ENCODE peak calls at places on chromosomes 5 and 9, in eight cellular contexts. X is GM23338, K is spleen, L is endothelial cell of umbilical vein, C is HCT116, B is HepG2, W is prostate gland, M is H1. H is an unnamed sample. For H3K4me1, the result is how much of the 10 kb centered on the place peaks cover.

GRCh38 chr5:174187481-174187880 is 142.0 kb downstream of the NSG2 start:
- DNase-seq in X (no peak), K (no peak), L (no peak), C (no peak), B (no peak), W (no peak), M (no peak), H (no peak)

GRCh38 chr5:13972029-13972428 is 27.5 kb upstream of the DNAH5 start:
- DNase-seq in X (no peak), K (no peak), L (no peak), C (no peak), B (no peak), W (no peak), M (no peak), H (no peak)

GRCh38 chr5:59169768-59170150 is 586.9 kb downstream of the RAB3C start:
- DNase-seq in X (no peak), K (no peak), L (no peak), C (no peak), B (no peak), W (no peak), M (no peak), H (no peak)

GRCh38 chr9:107389617-107390071 is 99.9 kb downstream of the KLF4 start:
- DNase-seq in X (no peak), K (no peak), L (no peak), C (no peak), B (peak), W (peak), M (no peak), H (peak)

GRCh38 chr9:106486685-106487084 is 376.3 kb upstream of the ZNF462 start:
- DNase-seq in X (no peak), K (no peak), L (no peak), C (no peak), B (no peak), W (no peak), M (no peak), H (no peak)

GRCh38 chr9:18756712-18757125 is 276.3 kb downstream of the SAXO1 start:
- DNase-seq in X (no peak), K (no peak), L (peak), C (no peak), B (peak), W (no peak), M (no peak), H (no peak)

GRCh38 chr5:160692272-160692671 is 159.7 kb downstream of the ATP10B start:
- DNase-seq in X (no peak), K (no peak), L (no peak), C (no peak), B (no peak), W (no peak), M (no peak), H (no peak)

GRCh38 chr5:1246711-1247431 is 21.7 kb downstream of the SLC6A18 start:
- DNase-seq in X (peak), K (no peak), L (peak), C (no peak), B (peak), W (no peak), M (peak), H (no peak)

GRCh38 chr9:100591639-100592412 is 13.9 kb downstream of the CAVIN4 start:
- DNase-seq in X (no peak), K (no peak), L (no peak), C (no peak), B (no peak), W (no peak), M (no peak), H (no peak)

GRCh38 chr5:6660704-6661103 is 27.5 kb downstream of the SRD5A1 start:
- DNase-seq in X (no peak), K (no peak), L (no peak), C (no peak), B (no peak), W (no peak), M (no peak), H (no peak)

GRCh38 chr9:83935276-83935890 is 14.2 kb upstream of the KIF27 start:
- DNase-seq in X (peak), K (no peak), L (peak), C (no peak), B (no peak), W (peak), M (no peak), H (no peak)

GRCh38 chr5:11905209-11905608 is 963 bp upstream of the CTNND2 start:
- DNase-seq in X (peak), K (no peak), L (no peak), C (no peak), B (no peak), W (no peak), M (no peak), H (no peak)

DNA sequence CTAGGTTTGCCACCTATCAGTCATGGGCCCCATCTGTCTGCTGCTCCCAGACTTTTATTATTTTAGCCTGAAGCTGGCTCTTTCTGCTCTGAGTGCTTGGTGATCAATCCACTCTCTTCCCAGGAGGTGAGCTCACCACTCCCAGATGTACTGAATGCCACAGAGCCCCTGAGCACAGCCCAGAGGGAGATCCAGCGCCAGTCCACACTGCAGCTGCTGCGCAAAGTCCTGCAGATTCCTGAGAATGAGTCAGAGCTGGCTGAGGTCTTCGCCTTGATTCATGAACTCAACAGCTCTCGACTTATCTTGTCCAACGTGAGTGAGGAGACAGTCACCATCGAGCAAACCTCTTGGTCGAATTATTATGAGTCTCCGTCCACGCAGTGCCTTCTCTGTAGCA is 36.0 kb downstream of the HMGXB3 start:
- DNase-seq in X (no peak), K (no peak), L (no peak), C (no peak), B (no peak), W (no peak), M (no peak), H (no peak)
- TF ChIP-seq POLR2AphosphoS5 in X (no peak), K (no peak), L (no peak), C (no peak), B (no peak), W (no peak), M (no peak), H (no peak)

GRCh38 chr5:135085133-135085935 is 51.3 kb upstream of the PITX1 start:
- DNase-seq in X (no peak), K (peak), L (no peak), C (peak), B (no peak), W (no peak), M (no peak), H (no peak)

GRCh38 chr5:135079282-135079681 is 45.3 kb upstream of the PITX1 start:
- DNase-seq in X (no peak), K (no peak), L (no peak), C (no peak), B (no peak), W (no peak), M (no peak), H (no peak)

GRCh38 chr5:135079760-135080159 is 45.7 kb upstream of the PITX1 start:
- DNase-seq in X (no peak), K (peak), L (no peak), C (no peak), B (no peak), W (no peak), M (no peak), H (no peak)

GRCh38 chr5:135076801-135077200 is 42.8 kb upstream of the PITX1 start:
- DNase-seq in X (no peak), K (peak), L (no peak), C (no peak), B (no peak), W (no peak), M (no peak), H (peak)

DNA sequence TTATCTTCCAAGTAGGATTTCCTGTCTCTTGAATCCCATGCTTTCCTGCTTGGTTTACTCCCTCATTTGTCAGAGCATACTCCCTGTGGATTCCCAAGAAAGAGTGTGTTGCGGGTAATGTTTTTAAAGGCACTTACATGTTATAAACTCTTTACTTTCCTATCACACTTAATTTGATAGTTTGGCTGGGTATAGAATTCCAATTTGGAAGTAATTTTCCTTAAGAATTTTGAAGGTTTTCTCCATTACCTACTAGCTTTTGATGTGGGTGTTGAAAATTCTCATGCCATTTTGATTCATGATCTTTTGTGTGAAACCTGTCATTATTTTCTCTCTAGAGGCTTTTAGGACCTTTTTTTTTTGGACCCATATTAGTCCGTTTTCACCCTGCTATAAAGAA is 47.2 kb upstream of the PITX1 start:
- DNase-seq in X (no peak), K (no peak), L (no peak), C (no peak), B (no peak), W (no peak), M (no peak), H (no peak)
- H3K4me1 ChIP-seq in X (under half), K (under half), L (under half), C (under half), B (under half), W (under half), M (under half), H (under half)

GRCh38 chr9:1702701-1703100 is 312.4 kb upstream of the SMARCA2 start:
- DNase-seq in X (no peak), K (no peak), L (no peak), C (no peak), B (no peak), W (no peak), M (no peak), H (no peak)

GRCh38 chr9:1712861-1713260 is 302.3 kb upstream of the SMARCA2 start:
- DNase-seq in X (no peak), K (no peak), L (no peak), C (no peak), B (no peak), W (no peak), M (no peak), H (no peak)

GRCh38 chr9:1708215-1708614 is 306.9 kb upstream of the SMARCA2 start:
- DNase-seq in X (no peak), K (no peak), L (no peak), C (no peak), B (no peak), W (no peak), M (no peak), H (no peak)

GRCh38 chr9:1709347-1709746 is 305.8 kb upstream of the SMARCA2 start:
- DNase-seq in X (peak), K (no peak), L (no peak), C (no peak), B (peak), W (peak), M (no peak), H (no peak)

GRCh38 chr9:1707291-1707690 is 307.9 kb upstream of the SMARCA2 start:
- DNase-seq in X (no peak), K (no peak), L (no peak), C (no peak), B (no peak), W (no peak), M (no peak), H (no peak)
- TF ChIP-seq POLR2AphosphoS5 in X (no peak), K (no peak), L (no peak), C (no peak), B (no peak), W (no peak), M (no peak), H (no peak)

DNA sequence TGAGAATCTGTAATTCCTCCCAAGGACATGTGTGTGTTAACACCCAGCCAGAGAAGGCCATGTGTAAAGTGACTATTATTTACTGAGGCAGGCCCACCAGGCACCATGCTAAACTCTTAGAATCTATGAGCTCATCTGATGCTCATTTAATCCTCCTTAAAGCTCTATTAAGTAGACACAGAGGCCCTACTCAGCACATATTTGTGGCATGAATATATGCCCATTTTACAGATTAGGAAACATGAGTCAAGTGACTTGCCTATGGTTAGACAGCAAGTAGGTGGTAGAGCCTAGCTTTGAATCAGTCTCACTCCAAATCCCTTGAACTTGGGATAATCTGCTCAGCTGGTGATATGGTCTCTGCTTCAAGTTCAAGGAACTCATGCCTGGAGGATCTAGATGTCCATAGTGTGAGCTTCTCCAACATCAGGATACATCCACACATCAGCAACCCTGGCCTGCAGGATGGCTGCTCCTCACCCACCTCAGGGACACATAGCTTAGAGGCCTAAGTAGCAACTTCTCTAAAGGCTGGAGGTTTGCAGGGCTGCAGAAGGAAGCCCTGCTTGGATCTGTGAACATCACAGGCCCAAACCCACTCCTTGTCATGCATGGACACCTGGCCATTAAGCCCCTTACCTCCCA is 205.6 kb downstream of the FSTL4 start:
- DNase-seq in X (no peak), K (no peak), L (no peak), C (no peak), B (no peak), W (no peak), M (peak), H (no peak)
- H3K4me1 ChIP-seq in X (under half), K (under half), L (under half), C (under half), B (under half), W (under half), M (under half), H (under half)

GRCh38 chr5:178207183-178207916 is 3.0 kb downstream of the HNRNPAB start:
- DNase-seq in X (no peak), K (peak), L (peak), C (no peak), B (peak), W (peak), M (no peak), H (peak)
- TF ChIP-seq POLR2AphosphoS5 in X (no peak), K (no peak), L (no peak), C (peak), B (no peak), W (peak), M (no peak), H (no peak)

DNA sequence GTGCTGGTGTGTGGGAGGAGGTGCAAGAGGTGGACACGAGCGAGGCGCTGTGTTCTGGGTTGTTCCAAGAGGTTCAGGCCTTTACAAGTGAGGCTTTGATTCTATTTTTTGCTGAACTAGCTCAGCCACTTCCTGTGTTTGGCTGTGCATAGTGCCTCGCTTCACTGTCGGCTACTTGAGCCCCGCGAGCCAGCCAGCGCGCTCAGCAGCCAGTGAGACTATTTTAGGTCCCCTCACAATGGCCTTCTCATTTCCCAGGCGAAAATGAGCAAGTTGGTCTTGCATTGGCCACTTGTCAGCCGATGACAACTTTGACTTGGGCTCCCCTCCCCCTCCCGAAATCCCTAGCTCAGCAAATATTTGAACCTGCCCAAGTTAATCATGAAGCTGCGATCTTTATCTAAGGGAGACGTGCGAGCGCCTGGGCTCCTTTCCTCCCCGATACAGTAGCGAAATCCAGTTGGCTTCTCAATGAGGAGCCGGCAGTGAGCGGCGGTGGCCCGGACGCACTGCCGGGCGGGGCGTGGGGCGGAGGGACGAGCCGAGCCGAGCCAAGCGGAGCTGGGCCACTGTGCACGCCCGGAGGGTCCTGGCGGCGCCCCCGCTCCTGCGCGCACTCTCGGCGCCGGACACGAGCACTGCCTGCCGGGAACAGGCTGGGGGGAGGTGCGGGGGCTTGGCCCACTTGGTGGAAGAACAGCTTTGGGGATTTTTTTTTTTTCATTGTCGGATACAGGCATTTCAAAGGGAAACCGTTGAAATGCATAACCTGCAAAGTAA is 72.6 kb downstream of the PIK3R1 start:
- DNase-seq in X (peak), K (peak), L (peak), C (no peak), B (peak), W (peak), M (peak), H (peak)
- H3K4me1 ChIP-seq in X (under half), K (half or more), L (under half), C (under half), B (half or more), W (under half), M (under half), H (under half)

GRCh38 chr5:148238395-148238794 is at the start of gene MARCOL:
- DNase-seq in X (no peak), K (no peak), L (no peak), C (no peak), B (no peak), W (no peak), M (no peak), H (no peak)

GRCh38 chr5:148237795-148238194 is 530 bp upstream of the MARCOL start:
- DNase-seq in X (no peak), K (no peak), L (no peak), C (no peak), B (no peak), W (no peak), M (no peak), H (no peak)
- TF ChIP-seq POLR2AphosphoS5 in X (no peak), K (no peak), L (no peak), C (no peak), B (no peak), W (no peak), M (no peak), H (no peak)

GRCh38 chr9:134402182-134402581 is 75.9 kb downstream of the RXRA start:
- DNase-seq in X (no peak), K (no peak), L (no peak), C (no peak), B (no peak), W (no peak), M (no peak), H (no peak)

GRCh38 chr9:134398756-134399155 is 72.5 kb downstream of the RXRA start:
- DNase-seq in X (no peak), K (no peak), L (no peak), C (no peak), B (no peak), W (no peak), M (no peak), H (no peak)

GRCh38 chr9:134401391-134401790 is 75.1 kb downstream of the RXRA start:
- DNase-seq in X (no peak), K (no peak), L (no peak), C (no peak), B (no peak), W (no peak), M (no peak), H (no peak)

GRCh38 chr9:134400283-134400682 is 74.0 kb downstream of the RXRA start:
- DNase-seq in X (no peak), K (no peak), L (no peak), C (no peak), B (no peak), W (no peak), M (no peak), H (no peak)

DNA sequence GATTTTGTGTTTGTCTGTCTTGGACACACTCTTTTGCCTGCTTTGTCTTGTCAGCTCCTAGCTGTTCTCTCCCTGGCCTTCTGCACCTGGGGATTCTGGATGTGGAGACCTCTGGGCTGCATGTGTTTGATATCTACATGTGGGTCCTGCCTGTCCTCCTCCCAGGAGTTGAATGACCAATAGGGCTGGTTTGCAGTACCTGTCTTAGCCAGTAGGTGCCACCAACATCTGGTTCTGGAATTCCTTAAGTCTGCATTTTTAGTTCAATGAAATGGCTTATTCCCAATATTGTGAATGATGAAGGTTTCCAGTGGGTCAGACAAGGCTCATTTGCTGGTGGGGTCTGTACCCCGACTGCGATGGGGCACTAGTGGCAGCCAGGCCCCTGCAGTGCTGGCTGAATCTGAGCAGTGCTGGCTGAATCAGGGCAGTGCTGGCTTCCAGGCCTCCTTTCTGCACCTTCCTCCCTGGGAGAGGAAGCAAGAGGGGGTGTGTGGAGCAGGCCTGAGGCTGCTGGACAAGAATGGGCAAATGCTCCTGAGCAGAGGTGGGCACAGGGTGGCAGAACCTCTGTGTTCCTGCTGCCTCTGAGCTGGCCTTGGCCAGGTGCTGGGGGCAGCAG is 73.3 kb downstream of the RXRA start:
- DNase-seq in X (peak), K (no peak), L (peak), C (peak), B (no peak), W (no peak), M (no peak), H (no peak)
- H3K4me1 ChIP-seq in X (under half), K (half or more), L (under half), C (under half), B (under half), W (under half), M (under half), H (under half)

GRCh38 chr5:138465288-138466057 is at the start of gene EGR1:
- DNase-seq in X (peak), K (peak), L (peak), C (peak), B (peak), W (peak), M (peak), H (peak)
- TF ChIP-seq POLR2AphosphoS5 in X (peak), K (peak), L (peak), C (peak), B (no peak), W (peak), M (peak), H (peak)

GRCh38 chr9:110997847-110998246 is 40.4 kb downstream of the LPAR1 start:
- DNase-seq in X (no peak), K (no peak), L (no peak), C (no peak), B (no peak), W (no peak), M (no peak), H (no peak)

GRCh38 chr9:110994771-110995241 is 43.5 kb downstream of the LPAR1 start:
- DNase-seq in X (no peak), K (no peak), L (no peak), C (no peak), B (no peak), W (no peak), M (no peak), H (no peak)

GRCh38 chr9:110999379-110999778 is 38.9 kb downstream of the LPAR1 start:
- DNase-seq in X (no peak), K (no peak), L (no peak), C (no peak), B (no peak), W (no peak), M (no peak), H (no peak)

GRCh38 chr9:110996436-110997224 is 41.6 kb downstream of the LPAR1 start:
- DNase-seq in X (no peak), K (no peak), L (no peak), C (no peak), B (no peak), W (no peak), M (no peak), H (no peak)

GRCh38 chr9:110995511-110996340 is 42.5 kb downstream of the LPAR1 start:
- DNase-seq in X (no peak), K (no peak), L (no peak), C (no peak), B (no peak), W (no peak), M (no peak), H (no peak)
- H3K4me1 ChIP-seq in X (under half), K (under half), L (under half), C (under half), B (under half), W (under half), M (under half), H (under half)

H was measured in breast epithelium.